ENCODE peak calls at places on chromosomes 12 and 14, in nine cellular contexts. N is brain microvascular endothelial cell, S is PC-3, I is BJ, W is GM23338, V is tibial nerve, H is dorsolateral prefrontal cortex, C is upper lobe of right lung, X is AG10803. B is an unnamed sample.

GRCh38 chr12:49104822-49105221 is 5.8 kb downstream of the LMBR1L start:
- DNase-seq in V (no peak), H (no peak), S (no peak), N (no peak), X (no peak), I (no peak), W (no peak), C (no peak), B (no peak)

GRCh38 chr12:12592930-12593329 is 18.7 kb upstream of the CREBL2 start:
- DNase-seq in S (peak), H (no peak), C (no peak), I (peak), X (peak), V (no peak), W (no peak), N (peak), B (no peak)

GRCh38 chr14:81246561-81247270 is 26.0 kb upstream of the GTF2A1 start:
- DNase-seq in S (peak), I (peak), N (no peak), V (no peak), C (no peak), W (no peak), H (no peak), X (peak), B (no peak)

GRCh38 chr12:106302401-106303201 is at the start of gene TCP11L2:
- DNase-seq in X (peak), W (peak), N (peak), C (peak), H (peak), V (peak), S (peak), I (no peak), B (peak)

GRCh38 chr12:105235299-105235746 is 651 bp downstream of the APPL2 start:
- DNase-seq in H (no peak), N (no peak), C (no peak), W (no peak), S (peak), X (no peak), V (no peak), I (no peak), B (no peak)

GRCh38 chr12:120118710-120119097 is 2.2 kb upstream of the RAB35 start:
- DNase-seq in V (no peak), C (no peak), X (peak), W (no peak), H (no peak), N (no peak), I (peak), S (peak), B (peak)

GRCh38 chr14:32259368-32260013 is 56.4 kb upstream of the RNU6-8 start:
- DNase-seq in C (no peak), X (peak), S (peak), H (no peak), I (peak), V (no peak), N (peak), W (peak), B (peak)

GRCh38 chr12:132966676-132967415 is 10.7 kb upstream of the ZNF605 start:
- DNase-seq in V (no peak), N (no peak), I (no peak), H (no peak), W (no peak), C (no peak), S (no peak), X (no peak), B (no peak)

GRCh38 chr12:12881495-12881894 is 9.9 kb upstream of the GPRC5A start:
- DNase-seq in S (peak), H (no peak), V (no peak), I (no peak), X (peak), N (no peak), W (no peak), C (no peak), B (no peak)

GRCh38 chr14:100770605-100771120 is 44.0 kb downstream of the DLK1 start:
- DNase-seq in I (no peak), S (no peak), V (no peak), C (no peak), W (no peak), X (no peak), N (no peak), H (no peak), B (no peak)

GRCh38 chr14:37585101-37585479 is 10.0 kb downstream of the FOXA1 start:
- DNase-seq in I (no peak), W (peak), H (no peak), N (no peak), S (peak), C (no peak), V (no peak), X (no peak), B (no peak)
- H3K4me3 ChIP-seq in I (no peak), W (peak), H (no peak), N (no peak), S (peak), C (no peak), V (no peak), X (no peak), B (no peak)

GRCh38 chr14:93734086-93734822 is 54.0 kb downstream of the PRIMA1 start:
- DNase-seq in I (no peak), S (no peak), V (no peak), H (no peak), C (no peak), W (peak), N (no peak), X (no peak), B (no peak)

GRCh38 chr14:93734961-93735360 is 53.3 kb downstream of the PRIMA1 start:
- DNase-seq in W (no peak), V (no peak), N (no peak), S (no peak), H (no peak), C (no peak), I (no peak), X (no peak), B (no peak)

GRCh38 chr14:93733646-93734045 is 54.6 kb downstream of the PRIMA1 start:
- DNase-seq in S (no peak), V (no peak), C (no peak), I (no peak), N (no peak), X (no peak), H (peak), W (no peak), B (no peak)

GRCh38 chr14:93737574-93737973 is 50.7 kb downstream of the PRIMA1 start:
- DNase-seq in V (no peak), W (no peak), H (no peak), X (no peak), N (no peak), I (no peak), S (no peak), C (no peak), B (no peak)

DNA sequence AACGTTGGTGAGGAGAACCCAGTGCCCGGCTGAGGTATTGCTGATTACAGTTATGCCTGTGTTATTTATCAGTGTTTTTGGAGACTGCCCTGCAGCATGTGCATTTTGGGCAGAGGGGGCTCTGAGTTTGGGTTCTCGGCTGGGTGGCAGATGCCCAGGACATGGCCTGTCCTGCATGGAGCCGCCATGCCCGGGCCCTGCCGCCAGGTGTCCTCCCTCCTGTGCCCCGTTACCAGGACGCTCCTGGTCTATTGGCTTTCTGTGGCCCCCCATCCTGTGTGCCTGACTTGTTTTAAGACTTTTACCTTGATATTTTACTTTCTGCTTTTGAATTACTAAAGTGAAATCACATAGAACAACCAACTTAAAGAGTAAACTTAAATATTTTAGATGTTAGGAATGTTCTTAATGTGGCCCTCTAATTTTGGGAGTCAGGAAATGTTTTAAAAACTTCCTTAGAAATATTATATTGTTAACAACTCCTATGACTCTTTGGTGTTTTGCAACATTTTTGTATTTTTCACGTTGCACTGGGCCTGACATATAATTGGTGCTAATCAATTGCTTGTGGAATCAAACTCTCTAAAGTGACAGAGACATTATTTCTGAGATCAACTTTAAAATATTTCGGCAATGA is 51.8 kb downstream of the PRIMA1 start:
- DNase-seq in V (no peak), N (no peak), I (no peak), S (peak), W (peak), H (no peak), C (no peak), X (no peak), B (peak)
- TF ChIP-seq CTCF in V (no peak), N (no peak), I (no peak), S (peak), W (peak), H (no peak), C (no peak), X (peak), B (no peak)

GRCh38 chr12:57226588-57227314 is 2.8 kb upstream of the SHMT2 start:
- DNase-seq in H (no peak), X (no peak), W (peak), I (no peak), V (no peak), S (no peak), N (no peak), C (no peak), B (no peak)
- H3K4me3 ChIP-seq in H (no peak), X (no peak), W (peak), I (no peak), V (no peak), S (no peak), N (no peak), C (no peak), B (no peak)

DNA sequence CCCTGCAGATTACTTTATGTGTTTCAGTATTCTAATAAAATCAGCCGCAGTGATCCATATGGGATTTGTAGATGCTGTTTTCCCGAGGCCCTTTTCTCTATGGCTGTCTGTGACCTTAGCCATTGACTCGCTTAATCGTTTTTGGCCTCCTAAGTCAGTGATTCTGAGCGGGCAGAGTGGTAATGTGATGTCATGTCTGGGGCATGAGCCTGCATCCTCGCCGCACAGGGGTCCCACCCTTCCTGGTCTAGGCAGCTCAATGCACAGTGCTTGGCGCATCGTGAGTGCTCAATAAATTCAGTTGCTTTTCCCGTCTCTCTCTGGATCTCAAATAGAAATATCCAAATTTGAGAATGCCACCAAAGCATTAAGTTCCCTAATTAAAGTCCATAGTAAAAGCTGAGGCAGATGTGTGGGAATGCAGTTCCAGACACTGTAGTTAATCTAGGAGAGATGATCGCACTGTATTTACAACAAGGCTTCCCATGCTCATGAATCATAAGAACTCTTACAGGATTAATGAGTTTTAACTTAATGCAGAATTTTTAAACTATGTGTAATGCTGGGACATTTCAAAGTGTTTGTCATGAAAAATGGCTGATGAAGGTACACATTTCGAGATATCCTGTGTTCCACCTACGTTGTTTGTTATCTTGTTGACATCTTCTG is 29.3 kb downstream of the HMGA2 start:
- DNase-seq in S (no peak), H (no peak), X (peak), W (no peak), I (peak), N (peak), C (no peak), V (no peak), B (no peak)
- TF ChIP-seq CTCF in S (no peak), H (no peak), X (no peak), W (no peak), I (no peak), N (no peak), C (no peak), V (no peak), B (no peak)

GRCh38 chr12:1529862-1530591 is 64.4 kb downstream of the FBXL14 start:
- DNase-seq in W (peak), N (no peak), I (no peak), H (no peak), S (no peak), V (no peak), C (peak), X (peak), B (peak)
- H3K4me3 ChIP-seq in W (peak), N (peak), I (peak), H (peak), S (no peak), V (peak), C (peak), X (peak), B (peak)

DNA sequence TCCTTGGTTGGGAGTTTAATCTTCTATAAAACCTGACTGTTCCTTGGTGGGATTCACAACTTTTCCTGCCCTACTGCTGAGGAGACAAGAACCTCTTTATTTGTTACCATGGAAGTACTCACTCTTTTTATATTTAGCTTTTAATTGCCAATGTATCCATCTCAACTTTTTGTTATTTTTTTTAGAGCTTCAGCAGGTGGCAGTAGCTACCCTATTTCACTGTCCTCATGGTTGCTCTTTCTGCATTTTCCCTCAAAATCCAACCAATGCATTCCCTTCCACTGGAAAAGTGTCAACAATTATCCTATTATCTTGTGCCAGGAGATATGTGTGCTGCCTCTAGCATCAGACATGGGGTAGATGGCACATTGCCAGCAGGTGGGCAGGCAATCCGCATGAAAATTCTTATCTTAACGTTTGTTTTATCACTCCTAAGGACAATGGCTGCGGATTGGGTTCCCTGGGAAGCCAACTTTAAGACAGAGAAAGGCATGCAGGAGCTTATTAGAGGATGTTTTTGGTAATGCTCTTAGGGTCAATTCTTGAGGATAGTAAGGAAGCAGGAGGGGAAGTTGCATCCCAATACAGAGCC is 406.4 kb downstream of the SNAPC1 start:
- DNase-seq in C (no peak), S (peak), H (no peak), V (no peak), I (no peak), W (peak), N (no peak), X (no peak), B (no peak)
- TF ChIP-seq CTCF in C (no peak), S (peak), H (no peak), V (no peak), I (peak), W (peak), N (peak), X (no peak), B (no peak)

GRCh38 chr12:109461049-109461845 is 15.9 kb downstream of the KCTD10 start:
- DNase-seq in H (no peak), S (peak), C (peak), I (no peak), W (no peak), X (peak), N (peak), V (no peak), B (peak)
- H3K4me3 ChIP-seq in H (no peak), S (peak), C (no peak), I (no peak), W (no peak), X (no peak), N (no peak), V (no peak), B (no peak)

GRCh38 chr12:3204716-3205617 is 127.8 kb downstream of the TSPAN9 start:
- DNase-seq in I (no peak), W (no peak), X (no peak), H (no peak), V (no peak), S (no peak), N (no peak), C (no peak), B (no peak)

GRCh38 chr12:3205742-3206519 is 128.8 kb downstream of the TSPAN9 start:
- DNase-seq in V (no peak), W (no peak), N (no peak), H (no peak), S (no peak), X (no peak), C (no peak), I (no peak), B (no peak)

GRCh38 chr12:3206536-3207072 is 129.4 kb downstream of the TSPAN9 start:
- DNase-seq in V (no peak), H (no peak), X (no peak), I (no peak), W (no peak), N (no peak), C (no peak), S (no peak), B (no peak)

GRCh38 chr12:3207174-3207573 is 130.0 kb downstream of the TSPAN9 start:
- DNase-seq in S (no peak), W (no peak), N (no peak), I (no peak), V (no peak), C (no peak), H (no peak), X (no peak), B (no peak)

GRCh38 chr12:3207858-3208257 is 130.7 kb downstream of the TSPAN9 start:
- DNase-seq in X (no peak), C (no peak), I (no peak), V (no peak), H (no peak), S (no peak), W (peak), N (no peak), B (peak)
- TF ChIP-seq CTCF in X (no peak), C (no peak), I (no peak), V (no peak), H (no peak), S (peak), W (peak), N (peak), B (peak)

GRCh38 chr12:130070017-130070653 is 92.1 kb upstream of the FZD10 start:
- DNase-seq in C (no peak), X (no peak), N (no peak), H (peak), S (no peak), V (no peak), I (no peak), W (no peak), B (no peak)
- H3K4me3 ChIP-seq in C (no peak), X (no peak), N (no peak), H (peak), S (no peak), V (no peak), I (no peak), W (no peak), B (no peak)